ENCODE peak calls at places on chromosome 6, in ten cellular contexts. One of them, this sample, is unnamed.

GRCh38 chr6:23841116-23841515 is 284.9 kb upstream of the NRSN1 start:
- DNase-seq in bronchial epithelial cell: no peak
- DNase-seq in body of pancreas: no peak
- DNase-seq in sigmoid colon: no peak
- DNase-seq in K562: no peak
- DNase-seq in astrocyte: no peak
- DNase-seq in dorsolateral prefrontal cortex: no peak
- DNase-seq in glutamatergic neuron: no peak
- DNase-seq in breast epithelium: no peak
- DNase-seq in PC-3: no peak
- DNase-seq in this sample: no peak

GRCh38 chr6:154169193-154169847 is 130.3 kb downstream of the OPRM1 start:
- DNase-seq in bronchial epithelial cell: no peak
- DNase-seq in body of pancreas: peak; percentile 34
- DNase-seq in sigmoid colon: no peak
- DNase-seq in K562: no peak
- DNase-seq in astrocyte: peak; percentile 5
- DNase-seq in dorsolateral prefrontal cortex: no peak
- DNase-seq in glutamatergic neuron: no peak
- DNase-seq in breast epithelium: no peak
- DNase-seq in PC-3: no peak
- DNase-seq in this sample: no peak

GRCh38 chr6:151036869-151037680 is 171.6 kb downstream of the MTHFD1L start:
- DNase-seq in bronchial epithelial cell: peak; percentile 90
- DNase-seq in body of pancreas: no peak
- DNase-seq in sigmoid colon: no peak
- DNase-seq in K562: no peak
- DNase-seq in astrocyte: peak; percentile 69
- DNase-seq in dorsolateral prefrontal cortex: no peak
- DNase-seq in glutamatergic neuron: no peak
- DNase-seq in breast epithelium: no peak
- DNase-seq in PC-3: peak; percentile 67
- DNase-seq in this sample: no peak

GRCh38 chr6:145012039-145012662 is 723.2 kb downstream of the EPM2A start:
- DNase-seq in bronchial epithelial cell: peak; percentile 12
- DNase-seq in body of pancreas: no peak
- DNase-seq in sigmoid colon: no peak
- DNase-seq in K562: no peak
- DNase-seq in astrocyte: peak; percentile 31
- DNase-seq in dorsolateral prefrontal cortex: no peak
- DNase-seq in glutamatergic neuron: no peak
- DNase-seq in breast epithelium: no peak
- DNase-seq in PC-3: no peak
- DNase-seq in this sample: no peak

GRCh38 chr6:168113226-168113625 is 34.2 kb upstream of the FRMD1 start:
- DNase-seq in bronchial epithelial cell: no peak
- DNase-seq in body of pancreas: no peak
- DNase-seq in sigmoid colon: no peak
- DNase-seq in K562: no peak
- DNase-seq in astrocyte: no peak
- DNase-seq in dorsolateral prefrontal cortex: no peak
- DNase-seq in glutamatergic neuron: no peak
- DNase-seq in breast epithelium: no peak
- DNase-seq in PC-3: no peak
- DNase-seq in this sample: no peak

GRCh38 chr6:8506123-8506522 is 70.8 kb upstream of the SLC35B3 start:
- DNase-seq in bronchial epithelial cell: no peak
- DNase-seq in body of pancreas: no peak
- DNase-seq in sigmoid colon: no peak
- DNase-seq in K562: no peak
- DNase-seq in astrocyte: no peak
- DNase-seq in dorsolateral prefrontal cortex: no peak
- DNase-seq in glutamatergic neuron: no peak
- DNase-seq in breast epithelium: no peak
- DNase-seq in PC-3: no peak
- DNase-seq in this sample: no peak

GRCh38 chr6:27582928-27583725 is 110.2 kb upstream of the ZNF184 start:
- DNase-seq in bronchial epithelial cell: peak; percentile 65
- DNase-seq in body of pancreas: no peak
- DNase-seq in sigmoid colon: no peak
- DNase-seq in K562: peak; percentile 51
- DNase-seq in astrocyte: peak; percentile 46
- DNase-seq in dorsolateral prefrontal cortex: no peak
- DNase-seq in glutamatergic neuron: peak; percentile 59
- DNase-seq in breast epithelium: no peak
- DNase-seq in PC-3: peak; percentile 86
- DNase-seq in this sample: peak; percentile 46

GRCh38 chr6:92024071-92024470 is 1395.3 kb downstream of the EPHA7 start:
- DNase-seq in bronchial epithelial cell: no peak
- DNase-seq in body of pancreas: no peak
- DNase-seq in sigmoid colon: no peak
- DNase-seq in K562: no peak
- DNase-seq in astrocyte: no peak
- DNase-seq in dorsolateral prefrontal cortex: no peak
- DNase-seq in glutamatergic neuron: no peak
- DNase-seq in breast epithelium: no peak
- DNase-seq in PC-3: no peak
- DNase-seq in this sample: no peak

GRCh38 chr6:75602897-75603395 is 1.3 kb downstream of the SENP6 start:
- DNase-seq in bronchial epithelial cell: peak; percentile 12
- DNase-seq in body of pancreas: no peak
- DNase-seq in sigmoid colon: no peak
- DNase-seq in K562: no peak
- DNase-seq in astrocyte: no peak
- DNase-seq in dorsolateral prefrontal cortex: no peak
- DNase-seq in glutamatergic neuron: no peak
- DNase-seq in breast epithelium: no peak
- DNase-seq in PC-3: peak; percentile 8
- DNase-seq in this sample: no peak

GRCh38 chr6:152669894-152670293 is 27.8 kb upstream of the MYCT1 start:
- DNase-seq in bronchial epithelial cell: peak; percentile 57
- DNase-seq in body of pancreas: no peak
- DNase-seq in sigmoid colon: no peak
- DNase-seq in K562: no peak
- DNase-seq in astrocyte: peak; percentile 22
- DNase-seq in dorsolateral prefrontal cortex: no peak
- DNase-seq in glutamatergic neuron: no peak
- DNase-seq in breast epithelium: no peak
- DNase-seq in PC-3: peak; percentile 44
- DNase-seq in this sample: no peak
- TF ChIP-seq CTCF in bronchial epithelial cell: peak; percentile 32
- TF ChIP-seq CTCF in body of pancreas: peak; percentile 17
- TF ChIP-seq CTCF in sigmoid colon: no peak
- TF ChIP-seq CTCF in K562: no peak
- TF ChIP-seq CTCF in astrocyte: peak; percentile 33
- TF ChIP-seq CTCF in dorsolateral prefrontal cortex: peak; percentile 24
- TF ChIP-seq CTCF in glutamatergic neuron: no peak
- TF ChIP-seq CTCF in breast epithelium: peak; percentile 38
- TF ChIP-seq CTCF in PC-3: peak; percentile 57
- TF ChIP-seq CTCF in this sample: peak; percentile 62

DNA sequence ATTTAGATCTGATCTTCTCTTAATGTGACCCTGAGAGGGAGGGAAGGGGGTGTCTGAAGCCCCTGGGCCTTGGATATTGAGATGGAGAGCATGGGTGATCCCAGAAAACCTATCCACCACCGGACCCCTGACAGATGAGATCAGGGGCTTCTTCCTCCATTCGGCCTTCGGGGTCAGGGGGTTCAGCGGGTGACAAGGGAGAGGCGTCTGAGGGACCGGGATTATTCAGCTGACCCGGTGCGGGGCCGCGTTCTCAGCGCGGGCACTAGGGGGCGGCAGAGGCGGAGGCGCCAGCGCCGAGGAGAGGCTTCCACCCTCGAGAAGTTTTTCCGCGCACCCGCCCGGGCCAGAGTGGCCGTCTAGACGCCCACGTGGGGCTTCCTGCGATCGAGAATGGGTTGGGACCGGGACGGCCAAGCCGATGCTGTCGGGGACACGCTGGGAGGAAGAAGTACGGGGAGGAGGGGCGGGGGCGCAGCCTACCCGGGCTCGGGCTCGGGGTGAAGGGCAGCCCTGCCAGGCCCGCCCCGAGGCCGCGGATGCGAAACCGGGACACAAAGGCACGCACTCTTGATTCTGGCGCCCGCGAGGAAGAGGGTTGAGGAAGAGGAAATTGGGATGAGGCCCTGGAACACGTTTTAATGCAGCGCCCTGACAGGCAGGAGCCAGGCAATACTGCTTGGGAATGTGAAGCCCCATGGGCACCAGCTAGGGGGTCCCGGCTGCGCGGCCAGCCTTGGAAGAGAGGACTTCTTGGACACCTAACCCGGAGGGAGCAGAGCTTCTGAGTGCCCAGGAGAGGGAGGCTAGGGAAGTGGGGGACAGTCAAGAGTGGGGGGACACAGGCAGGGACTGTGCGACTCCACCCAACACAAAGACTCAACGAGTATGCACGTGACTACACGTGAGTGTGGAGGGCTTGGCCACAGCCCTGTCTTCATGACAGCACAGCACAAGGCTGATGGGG is 30.6 kb downstream of the COL11A2 start:
- DNase-seq in bronchial epithelial cell: peak; percentile 23
- DNase-seq in body of pancreas: peak; percentile 76
- DNase-seq in sigmoid colon: peak; percentile 89
- DNase-seq in K562: peak; percentile 94
- DNase-seq in astrocyte: peak; percentile 18
- DNase-seq in dorsolateral prefrontal cortex: peak; percentile 75
- DNase-seq in glutamatergic neuron: peak; percentile 87
- DNase-seq in breast epithelium: peak; percentile 78
- DNase-seq in PC-3: peak; percentile 75
- DNase-seq in this sample: peak; percentile 86
- TF ChIP-seq CTCF in bronchial epithelial cell: peak; percentile 98
- TF ChIP-seq CTCF in body of pancreas: peak; percentile 89
- TF ChIP-seq CTCF in sigmoid colon: peak; percentile 93
- TF ChIP-seq CTCF in K562: peak; percentile 94
- TF ChIP-seq CTCF in astrocyte: peak; percentile 71
- TF ChIP-seq CTCF in dorsolateral prefrontal cortex: peak; percentile 87
- TF ChIP-seq CTCF in glutamatergic neuron: peak; percentile 94
- TF ChIP-seq CTCF in breast epithelium: peak; percentile 88
- TF ChIP-seq CTCF in PC-3: peak; percentile 91
- TF ChIP-seq CTCF in this sample: peak; percentile 94

GRCh38 chr6:134373966-134374365 is 56.1 kb upstream of the SGK1 start:
- DNase-seq in bronchial epithelial cell: no peak
- DNase-seq in body of pancreas: no peak
- DNase-seq in sigmoid colon: no peak
- DNase-seq in K562: no peak
- DNase-seq in astrocyte: no peak
- DNase-seq in dorsolateral prefrontal cortex: no peak
- DNase-seq in glutamatergic neuron: no peak
- DNase-seq in breast epithelium: no peak
- DNase-seq in PC-3: no peak
- DNase-seq in this sample: no peak

GRCh38 chr6:134374486-134374885 is 56.6 kb upstream of the SGK1 start:
- DNase-seq in bronchial epithelial cell: no peak
- DNase-seq in body of pancreas: no peak
- DNase-seq in sigmoid colon: no peak
- DNase-seq in K562: no peak
- DNase-seq in astrocyte: peak; percentile 68
- DNase-seq in dorsolateral prefrontal cortex: no peak
- DNase-seq in glutamatergic neuron: no peak
- DNase-seq in breast epithelium: no peak
- DNase-seq in PC-3: no peak
- DNase-seq in this sample: no peak

GRCh38 chr6:134375199-134375598 is 57.3 kb upstream of the SGK1 start:
- DNase-seq in bronchial epithelial cell: no peak
- DNase-seq in body of pancreas: no peak
- DNase-seq in sigmoid colon: no peak
- DNase-seq in K562: no peak
- DNase-seq in astrocyte: no peak
- DNase-seq in dorsolateral prefrontal cortex: no peak
- DNase-seq in glutamatergic neuron: no peak
- DNase-seq in breast epithelium: no peak
- DNase-seq in PC-3: no peak
- DNase-seq in this sample: no peak

GRCh38 chr6:134372603-134373281 is 54.8 kb upstream of the SGK1 start:
- DNase-seq in bronchial epithelial cell: peak; percentile 55
- DNase-seq in body of pancreas: peak; percentile 45
- DNase-seq in sigmoid colon: peak; percentile 70
- DNase-seq in K562: no peak
- DNase-seq in astrocyte: peak; percentile 32
- DNase-seq in dorsolateral prefrontal cortex: no peak
- DNase-seq in glutamatergic neuron: no peak
- DNase-seq in breast epithelium: no peak
- DNase-seq in PC-3: no peak
- DNase-seq in this sample: no peak

DNA sequence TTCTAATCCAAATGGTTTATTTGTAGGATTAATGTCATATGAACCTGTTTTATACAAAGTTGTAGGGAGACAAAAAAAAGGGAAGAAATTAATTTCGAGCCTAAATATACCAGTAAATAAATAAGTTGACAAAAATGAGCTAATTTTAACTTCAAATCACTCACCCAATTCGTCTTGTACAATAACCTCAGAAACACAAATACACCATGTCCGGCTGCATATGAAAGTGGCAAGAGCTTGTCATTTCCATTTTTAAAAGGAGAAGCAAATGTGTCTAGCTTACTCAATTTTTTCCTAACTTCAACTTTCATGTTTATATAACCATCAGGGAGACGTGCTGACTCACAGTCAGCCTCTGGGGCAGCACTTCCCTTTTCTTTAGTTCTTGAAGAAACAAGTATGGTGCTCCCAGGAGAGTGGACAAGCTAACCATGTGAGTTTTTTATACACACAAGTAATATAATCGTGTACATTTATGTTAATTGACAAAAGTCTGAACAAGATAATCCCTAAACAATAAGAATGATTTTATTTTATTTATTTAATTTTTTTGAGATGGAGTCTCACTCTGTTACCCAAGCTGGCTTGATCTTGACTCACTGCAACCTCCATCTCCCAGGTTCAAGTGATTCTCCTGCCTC is 55.5 kb upstream of the SGK1 start:
- DNase-seq in bronchial epithelial cell: peak; percentile 82
- DNase-seq in body of pancreas: peak; percentile 68
- DNase-seq in sigmoid colon: peak; percentile 78
- DNase-seq in K562: no peak
- DNase-seq in astrocyte: peak; percentile 82
- DNase-seq in dorsolateral prefrontal cortex: no peak
- DNase-seq in glutamatergic neuron: no peak
- DNase-seq in breast epithelium: no peak
- DNase-seq in PC-3: peak; percentile 51
- DNase-seq in this sample: no peak
- TF ChIP-seq CTCF in bronchial epithelial cell: no peak
- TF ChIP-seq CTCF in body of pancreas: no peak
- TF ChIP-seq CTCF in sigmoid colon: no peak
- TF ChIP-seq CTCF in K562: no peak
- TF ChIP-seq CTCF in astrocyte: no peak
- TF ChIP-seq CTCF in dorsolateral prefrontal cortex: no peak
- TF ChIP-seq CTCF in glutamatergic neuron: no peak
- TF ChIP-seq CTCF in breast epithelium: no peak
- TF ChIP-seq CTCF in PC-3: no peak
- TF ChIP-seq CTCF in this sample: no peak

DNA sequence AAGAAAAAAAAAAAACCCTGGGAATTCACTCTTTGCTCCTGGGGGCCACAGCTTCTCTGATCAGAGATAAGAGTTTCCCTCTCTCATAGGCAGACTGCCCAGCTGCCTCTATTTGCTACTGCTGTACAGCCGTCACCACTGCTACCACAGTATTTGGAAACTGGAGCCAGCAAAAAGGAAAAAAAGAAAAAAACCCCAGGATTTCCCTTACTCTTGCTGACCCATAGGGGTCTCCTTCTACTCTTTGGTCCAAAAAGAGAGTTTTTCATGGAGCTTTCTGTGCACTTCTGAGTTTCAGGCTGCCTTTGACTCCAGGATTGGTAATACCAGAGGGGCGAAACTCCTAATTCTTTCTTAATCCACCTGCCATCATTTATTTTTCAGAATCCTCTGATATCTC is 89.7 kb downstream of the MDGA1 start:
- DNase-seq in bronchial epithelial cell: no peak
- DNase-seq in body of pancreas: no peak
- DNase-seq in sigmoid colon: no peak
- DNase-seq in K562: peak; percentile 42
- DNase-seq in astrocyte: peak; percentile 51
- DNase-seq in dorsolateral prefrontal cortex: no peak
- DNase-seq in glutamatergic neuron: no peak
- DNase-seq in breast epithelium: no peak
- DNase-seq in PC-3: peak; percentile 42
- DNase-seq in this sample: no peak
- TF ChIP-seq CTCF in bronchial epithelial cell: no peak
- TF ChIP-seq CTCF in body of pancreas: no peak
- TF ChIP-seq CTCF in sigmoid colon: no peak
- TF ChIP-seq CTCF in K562: peak; percentile 54
- TF ChIP-seq CTCF in astrocyte: peak; percentile 71
- TF ChIP-seq CTCF in dorsolateral prefrontal cortex: peak; percentile 43
- TF ChIP-seq CTCF in glutamatergic neuron: peak; percentile 62
- TF ChIP-seq CTCF in breast epithelium: no peak
- TF ChIP-seq CTCF in PC-3: peak; percentile 66
- TF ChIP-seq CTCF in this sample: peak; percentile 57

This sample was measured in neural crest cell.